ENCODE peak calls at places on chromosome 18, in nine cellular contexts. Y is stimulated activated CD4-positive, alpha-beta T cell treated with anti-CD3 and anti-CD28 coated beads, Interleukin-12 subunit alpha, Interleukin-12 subunit beta, amount 100 ng/mL, for 4 hours; F is activated CD8-positive, alpha-beta memory T cell treated with anti-CD3 and anti-CD28 coated beads for 1 hour; B is iris pigment epithelial cell; Q is COR-L47; M is HFFc6; Z is AG04450; V is T-helper 1 cell; K is heart right ventricle. O is an unnamed sample.

GRCh38 chr18:22829781-22830180 is 103.3 kb upstream of the RBBP8 start:
- DNase-seq in Y (no peak), F (no peak), B (no peak), Q (no peak), M (no peak), Z (no peak), V (no peak), K (no peak), O (no peak)

GRCh38 chr18:62198259-62198658 is 11.2 kb downstream of the RELCH start:
- DNase-seq in Y (no peak), F (no peak), B (no peak), Q (no peak), M (no peak), Z (no peak), V (no peak), K (no peak), O (no peak)

GRCh38 chr18:12038661-12039417 is 54.8 kb upstream of the ANKRD62 start:
- DNase-seq in Y (peak), F (peak), B (peak), Q (peak), M (peak), Z (peak), V (peak), K (peak), O (peak)

GRCh38 chr18:28411806-28412205 is 234.9 kb upstream of the CDH2 start:
- DNase-seq in Y (no peak), F (no peak), B (peak), Q (no peak), M (peak), Z (no peak), V (no peak), K (peak), O (no peak)

GRCh38 chr18:51370996-51371395 is 173.5 kb upstream of the MEX3C start:
- DNase-seq in Y (no peak), F (no peak), B (no peak), Q (no peak), M (no peak), Z (no peak), V (no peak), K (peak), O (no peak)

GRCh38 chr18:44758821-44759624 is 78.3 kb downstream of the SETBP1 start:
- DNase-seq in Y (peak), F (no peak), B (no peak), Q (no peak), M (no peak), Z (no peak), V (peak), K (no peak), O (no peak)

GRCh38 chr18:46916551-46917107 is 678 bp downstream of the PIAS2 start:
- DNase-seq in Y (no peak), F (peak), B (peak), Q (peak), M (peak), Z (no peak), V (peak), K (peak), O (no peak)

GRCh38 chr18:64019922-64020756 is 50.3 kb downstream of the SERPINB8 start:
- DNase-seq in Y (no peak), F (no peak), B (no peak), Q (no peak), M (no peak), Z (no peak), V (no peak), K (no peak), O (no peak)

GRCh38 chr18:26002375-26002774 is 88.0 kb downstream of the SS18 start:
- DNase-seq in Y (no peak), F (no peak), B (peak), Q (no peak), M (no peak), Z (no peak), V (no peak), K (no peak), O (no peak)

GRCh38 chr18:47595816-47596501 is 334.5 kb downstream of the SMAD2 start:
- DNase-seq in Y (no peak), F (no peak), B (no peak), Q (peak), M (no peak), Z (no peak), V (no peak), K (no peak), O (no peak)

GRCh38 chr18:36672437-36673344 is 156.1 kb downstream of the TPGS2 start:
- DNase-seq in Y (no peak), F (no peak), B (peak), Q (peak), M (peak), Z (no peak), V (no peak), K (no peak), O (peak)

GRCh38 chr18:28127228-28127627 is 49.7 kb downstream of the CDH2 start:
- DNase-seq in Y (no peak), F (no peak), B (no peak), Q (no peak), M (no peak), Z (no peak), V (no peak), K (peak), O (no peak)

O was measured in upper lobe of left lung.